ENCODE peak calls at places on chromosomes 4 and X, in five cellular contexts. L is heart right ventricle, N is GM23338, M is aorta, U is Caco-2. G is an unnamed sample.

GRCh38 chr4:157885785-157886184 is 287.0 kb downstream of the GASK1B start:
- DNase-seq in M (no peak), L (no peak), N (no peak), U (no peak), G (no peak)

GRCh38 chrX:53281321-53281822 is at the start of gene IQSEC2:
- DNase-seq in L (peak; percentile 86), N (peak; percentile 59), M (peak; percentile 92), U (peak; percentile 20), G (no peak)

GRCh38 chr4:79576480-79576803 is 168.4 kb upstream of the GK2 start:
- DNase-seq in U (peak; percentile 38), M (no peak), L (no peak), N (peak; percentile 38), G (no peak)

GRCh38 chr4:155478336-155478825 is 101.6 kb upstream of the MAP9 start:
- DNase-seq in M (no peak), L (no peak), N (no peak), U (peak; percentile 36), G (no peak)

GRCh38 chr4:76569695-76570094 is 134.7 kb downstream of the SHROOM3 start:
- DNase-seq in U (no peak), M (no peak), N (no peak), L (no peak), G (no peak)

GRCh38 chr4:72077346-72077745 is 45.5 kb downstream of the NPFFR2 start:
- DNase-seq in N (no peak), M (no peak), L (no peak), U (no peak), G (no peak)

GRCh38 chrX:155645180-155645579 is 32.4 kb upstream of the TMLHE start:
- DNase-seq in U (no peak), N (peak; percentile 11), M (no peak), L (no peak), G (no peak)

GRCh38 chrX:129979207-129979920 is 3.1 kb upstream of the BCORL1 start:
- DNase-seq in N (no peak), M (no peak), U (no peak), L (no peak), G (no peak)

GRCh38 chr4:72473434-72473900 is 95.6 kb downstream of the ADAMTS3 start:
- DNase-seq in M (no peak), N (no peak), U (no peak), L (no peak), G (no peak)

GRCh38 chrX:132209527-132209926 is 9.7 kb downstream of the RAP2C start:
- DNase-seq in N (no peak), L (no peak), M (no peak), U (no peak), G (no peak)

GRCh38 chr4:182212211-182212761 is 30.9 kb upstream of the TENM3 start:
- DNase-seq in L (peak; percentile 19), M (no peak), U (no peak), N (peak; percentile 31), G (no peak)

GRCh38 chr4:177802149-177802548 is 359.9 kb upstream of the AGA start:
- DNase-seq in M (no peak), U (no peak), N (no peak), L (no peak), G (no peak)

GRCh38 chr4:140721088-140721421 is 35.1 kb downstream of the TBC1D9 start:
- DNase-seq in M (no peak), N (no peak), U (no peak), L (no peak), G (no peak)
- H3K4me3 ChIP-seq in M (no peak overlapping the region), N (no peak overlapping the region), U (no peak overlapping the region), L (no peak overlapping the region), G (no peak overlapping the region)

GRCh38 chrX:43971966-43972961 is 926 bp downstream of the NDP start:
- DNase-seq in L (no peak), M (no peak), N (no peak), U (no peak), G (no peak)
- H3K4me3 ChIP-seq in L (peak overlapping the region; percentile 43), M (no peak overlapping the region), N (peak overlapping the region; percentile 65), U (no peak overlapping the region), G (no peak overlapping the region)

GRCh38 chr4:88005086-88005485 is 2.3 kb upstream of the PKD2 start:
- DNase-seq in L (no peak), U (no peak), M (no peak), N (no peak), G (no peak)

GRCh38 chr4:88007304-88008132 is at the start of gene PKD2:
- DNase-seq in N (peak; percentile 88), L (peak; percentile 91), M (peak; percentile 94), U (peak; percentile 80), G (no peak)

GRCh38 chr4:88008624-88009235 is 1.3 kb downstream of the PKD2 start:
- DNase-seq in L (no peak), N (no peak), U (no peak), M (no peak), G (no peak)

GRCh38 chr4:88008133-88008621 is 742 bp downstream of the PKD2 start:
- DNase-seq in M (peak; percentile 69), U (peak; percentile 48), L (peak; percentile 41), N (peak; percentile 86), G (no peak)

DNA sequence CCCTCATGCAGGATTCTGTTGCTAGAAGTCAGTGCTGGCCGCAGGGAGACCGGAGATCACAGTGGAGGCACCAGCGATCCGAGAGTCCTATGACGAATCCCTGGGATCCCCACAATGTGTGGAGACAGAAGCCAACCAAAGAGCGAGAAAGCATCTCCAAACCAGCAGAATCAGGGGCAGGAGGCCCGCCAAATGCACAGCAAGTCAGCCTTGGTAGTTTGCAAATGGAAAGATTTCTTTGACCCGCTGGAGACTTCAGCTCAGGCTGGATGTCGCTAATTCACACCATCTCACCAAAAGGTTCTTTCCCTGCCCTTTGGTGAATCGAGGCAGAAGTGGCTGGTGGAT is 505 bp upstream of the PKD2 start:
- DNase-seq in U (no peak), L (no peak), M (peak; percentile 64), N (peak; percentile 57), G (no peak)
- H3K4me3 ChIP-seq in U (peak overlapping the region; percentile 61), L (peak overlapping the region; percentile 80), M (peak overlapping the region; percentile 100), N (peak overlapping the region; percentile 68), G (peak overlapping the region; percentile 97)

GRCh38 chr4:53321988-53322289 is 43.9 kb downstream of the SCFD2 start:
- DNase-seq in L (no peak), N (no peak), U (no peak), M (no peak), G (no peak)

GRCh38 chr4:53326535-53326934 is 39.3 kb downstream of the SCFD2 start:
- DNase-seq in N (no peak), U (no peak), M (no peak), L (no peak), G (no peak)

GRCh38 chr4:53322696-53323095 is 43.2 kb downstream of the SCFD2 start:
- DNase-seq in L (no peak), U (no peak), M (no peak), N (no peak), G (no peak)

GRCh38 chr4:53321151-53321987 is 44.5 kb downstream of the SCFD2 start:
- DNase-seq in M (no peak), L (no peak), U (no peak), N (peak; percentile 4), G (no peak)
- H3K4me3 ChIP-seq in M (no peak overlapping the region), L (peak overlapping the region; percentile 22), U (no peak overlapping the region), N (no peak overlapping the region), G (no peak overlapping the region)

GRCh38 chr4:70667710-70668535 is 1.6 kb upstream of the JCHAIN start:
- DNase-seq in M (no peak), N (no peak), U (no peak), L (no peak), G (no peak)
- H3K4me3 ChIP-seq in M (no peak overlapping the region), N (no peak overlapping the region), U (no peak overlapping the region), L (no peak overlapping the region), G (no peak overlapping the region)

DNA sequence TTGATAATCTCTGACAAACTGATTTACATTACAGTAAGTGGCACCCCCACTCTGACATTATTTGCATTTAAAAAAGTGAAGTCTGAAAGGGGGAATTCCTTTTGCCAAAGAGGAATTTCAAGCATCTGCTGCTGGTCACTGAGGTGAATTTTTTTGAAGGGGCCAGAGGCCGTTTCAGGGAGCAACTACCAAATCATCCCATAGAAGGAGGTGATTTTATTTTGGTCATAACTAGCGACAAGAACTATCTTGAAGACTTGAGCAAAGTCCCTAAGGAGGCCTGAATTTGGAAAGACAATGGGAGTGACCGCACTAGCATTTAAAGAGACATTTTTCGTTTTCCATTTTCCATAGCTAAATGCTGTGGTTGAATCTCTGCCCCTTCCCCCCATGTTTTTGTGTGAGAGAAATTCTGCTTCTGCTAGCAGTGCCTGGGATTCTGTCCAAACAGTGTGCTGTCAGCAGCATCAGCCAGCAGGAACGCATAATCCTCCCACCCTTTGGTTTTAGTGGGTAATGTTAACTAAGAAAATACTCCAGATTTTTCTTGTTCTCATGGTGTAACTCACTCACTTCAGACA is 110.1 kb upstream of the MED14 start:
- DNase-seq in U (peak; percentile 24), L (no peak), N (peak; percentile 85), M (no peak), G (no peak)
- H3K4me3 ChIP-seq in U (no peak overlapping the region), L (no peak overlapping the region), N (peak overlapping the region; percentile 6), M (no peak overlapping the region), G (no peak overlapping the region)

GRCh38 chrX:72372735-72373134 is 67.0 kb upstream of the CITED1 start:
- DNase-seq in U (no peak), L (no peak), N (no peak), M (no peak), G (no peak)

GRCh38 chrX:72368796-72369195 is 63.1 kb upstream of the CITED1 start:
- DNase-seq in N (no peak), M (no peak), L (peak; percentile 13), U (no peak), G (no peak)

GRCh38 chrX:72367524-72367923 is 61.8 kb upstream of the CITED1 start:
- DNase-seq in U (no peak), N (no peak), L (no peak), M (no peak), G (no peak)

GRCh38 chrX:72373136-72373535 is 67.4 kb upstream of the CITED1 start:
- DNase-seq in L (no peak), U (no peak), M (no peak), N (no peak), G (no peak)

GRCh38 chrX:72371405-72371804 is 65.7 kb upstream of the CITED1 start:
- DNase-seq in L (no peak), N (no peak), U (no peak), M (no peak), G (no peak)
- H3K4me3 ChIP-seq in L (no peak overlapping the region), N (no peak overlapping the region), U (no peak overlapping the region), M (no peak overlapping the region), G (no peak overlapping the region)

G was measured in iPS DF 6.9.